ENCODE peak calls at places on chromosome 17, in six cellular contexts. G is upper lobe of left lung, I is neural progenitor cell, C is thoracic aorta, L is OCI-LY7, P is esophagus squamous epithelium. V is an unnamed sample.

GRCh38 chr17:15490634-15491261 is 23.3 kb upstream of the CDRT4 start:
- DNase-seq in C (no peak), L (no peak), I (peak; percentile 59), P (no peak), G (peak; percentile 64), V (peak; percentile 87)

GRCh38 chr17:57975044-57975443 is 13.0 kb downstream of the VEZF1 start:
- DNase-seq in C (no peak), G (no peak), P (no peak), L (no peak), I (no peak), V (no peak)

GRCh38 chr17:36720131-36720530 is 118.7 kb downstream of the MRM1 start:
- DNase-seq in L (no peak), C (no peak), G (no peak), P (no peak), I (no peak), V (no peak)

GRCh38 chr17:70332811-70333210 is 163.5 kb downstream of the KCNJ2 start:
- DNase-seq in L (no peak), C (no peak), P (no peak), I (no peak), G (no peak), V (no peak)

GRCh38 chr17:72396121-72396520 is 275.3 kb downstream of the SOX9 start:
- DNase-seq in G (no peak), P (no peak), L (no peak), I (no peak), C (no peak), V (no peak)

GRCh38 chr17:74206332-74206818 is 2.9 kb downstream of the RPL38 start:
- DNase-seq in P (no peak), G (no peak), L (no peak), I (no peak), C (no peak), V (no peak)

GRCh38 chr17:29412780-29413565 is 22.8 kb downstream of the TAOK1 start:
- DNase-seq in L (no peak), C (no peak), I (no peak), G (no peak), P (no peak), V (no peak)

GRCh38 chr17:74344658-74345057 is 17.0 kb downstream of the BTBD17 start:
- DNase-seq in P (no peak), L (no peak), C (no peak), G (no peak), I (no peak), V (no peak)

GRCh38 chr17:12789075-12789975 is at the start of gene ARHGAP44:
- DNase-seq in C (no peak), L (peak; percentile 72), P (no peak), I (peak; percentile 90), G (peak; percentile 61), V (no peak)

GRCh38 chr17:81134064-81134781 is 31.1 kb upstream of the PVALEF start:
- DNase-seq in C (no peak), P (no peak), L (no peak), G (no peak), I (no peak), V (no peak)

GRCh38 chr17:82317394-82318168 is at the start of gene CD7:
- DNase-seq in G (no peak), P (no peak), L (no peak), C (no peak), I (no peak), V (no peak)

GRCh38 chr17:42275527-42276358 is 448 bp downstream of the STAT5B start:
- DNase-seq in C (no peak), L (peak; percentile 30), I (peak; percentile 67), P (no peak), G (peak; percentile 25), V (no peak)

GRCh38 chr17:72425133-72425795 is 304.4 kb downstream of the SOX9 start:
- DNase-seq in L (no peak), G (no peak), P (no peak), I (no peak), C (no peak), V (no peak)

GRCh38 chr17:6072611-6073010 is 2.4 kb downstream of the WSCD1 start:
- DNase-seq in G (no peak), L (no peak), I (no peak), P (no peak), C (no peak), V (no peak)

GRCh38 chr17:14464741-14465140 is 163.9 kb downstream of the HS3ST3B1 start:
- DNase-seq in I (no peak), C (no peak), L (no peak), G (no peak), P (no peak), V (no peak)

GRCh38 chr17:48139948-48140347 is 32.4 kb downstream of the SNX11 start:
- DNase-seq in G (peak; percentile 33), C (no peak), I (no peak), P (no peak), L (no peak), V (no peak)

GRCh38 chr17:48429156-48429555 is 858 bp downstream of the SKAP1 start:
- DNase-seq in L (no peak), I (no peak), G (no peak), P (no peak), C (no peak), V (no peak)

GRCh38 chr17:48294989-48295892 is 134.8 kb downstream of the SKAP1 start:
- DNase-seq in P (no peak), G (no peak), C (no peak), L (peak; percentile 63), I (no peak), V (no peak)

GRCh38 chr17:65576939-65577338 is 15.5 kb upstream of the AXIN2 start:
- DNase-seq in C (no peak), G (no peak), L (no peak), I (peak; percentile 37), P (no peak), V (no peak)

GRCh38 chr17:7561589-7562207 is at the start of gene SENP3:
- DNase-seq in P (no peak), L (peak; percentile 93), I (peak; percentile 97), G (peak; percentile 93), C (no peak), V (peak; percentile 92)

GRCh38 chr17:422196-422930 is 69.8 kb upstream of the RPH3AL start:
- DNase-seq in C (no peak), I (peak; percentile 28), P (no peak), L (no peak), G (no peak), V (no peak)

GRCh38 chr17:71759422-71760060 is 361.3 kb upstream of the SOX9 start:
- DNase-seq in I (no peak), C (no peak), G (no peak), P (no peak), L (no peak), V (no peak)

GRCh38 chr17:6531575-6531974 is 24.8 kb downstream of the PITPNM3 start:
- DNase-seq in G (no peak), I (no peak), C (no peak), L (no peak), P (no peak), V (peak; percentile 41)

GRCh38 chr17:43418441-43419374 is 19.9 kb downstream of the ARL4D start:
- DNase-seq in P (no peak), L (no peak), C (no peak), G (no peak), I (peak; percentile 22), V (peak; percentile 79)

GRCh38 chr17:1029196-1029911 is 32.4 kb downstream of the TIMM22 start:
- DNase-seq in G (no peak), I (no peak), C (peak; percentile 54), P (no peak), L (no peak), V (no peak)

GRCh38 chr17:64080174-64080618 is 49.7 kb downstream of the ERN1 start:
- DNase-seq in I (no peak), G (no peak), L (no peak), C (no peak), P (no peak), V (no peak)

GRCh38 chr17:792277-792676 is 10.1 kb downstream of the MRM3 start:
- DNase-seq in C (no peak), L (no peak), P (no peak), G (no peak), I (no peak), V (no peak)

GRCh38 chr17:65523411-65523810 is 38.0 kb downstream of the AXIN2 start:
- DNase-seq in I (no peak), P (no peak), C (no peak), L (no peak), G (no peak), V (no peak)

GRCh38 chr17:8843344-8843743 is 24.1 kb downstream of the PIK3R6 start:
- DNase-seq in L (no peak), P (no peak), I (no peak), C (no peak), G (no peak), V (no peak)
- H3K4me3 ChIP-seq in L (no peak overlapping the region), P (no peak overlapping the region), I (no peak overlapping the region), C (no peak overlapping the region), G (no peak overlapping the region), V (no peak overlapping the region)

DNA sequence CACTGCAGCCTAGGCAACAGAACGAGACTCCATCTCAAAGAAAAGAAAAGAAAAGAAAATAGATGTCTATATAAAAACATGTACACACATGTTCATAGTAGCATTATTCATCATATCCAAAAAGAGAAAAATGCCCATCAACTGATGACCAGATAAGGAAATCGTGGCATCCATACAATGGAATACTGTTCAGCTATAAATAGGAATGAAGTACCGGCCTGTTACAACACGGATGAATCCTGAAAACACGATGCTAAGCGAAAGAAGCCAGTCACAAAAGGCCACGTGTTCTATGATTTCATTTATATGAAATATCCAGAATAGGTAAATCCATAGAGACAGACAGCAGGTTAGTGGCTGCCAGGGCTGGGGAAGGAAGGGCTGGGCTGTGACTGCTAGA is 65.8 kb downstream of the TBC1D16 start:
- DNase-seq in G (no peak), P (no peak), L (no peak), I (no peak), C (no peak), V (peak; percentile 8)
- H3K4me1 ChIP-seq in G (peaks cover 3% of the 10 kb centered on the region), P (peaks cover 3% of the 10 kb centered on the region), L (peaks cover 7% of the 10 kb centered on the region), I (peaks cover 5% of the 10 kb centered on the region), C (no peaks in the 10 kb centered on the region), V (no peaks in the 10 kb centered on the region)

GRCh38 chr17:49843774-49844350 is 4.0 kb downstream of the TAC4 start:
- DNase-seq in P (no peak), G (no peak), I (peak; percentile 57), L (peak; percentile 27), C (no peak), V (no peak)
- TF ChIP-seq CTCF in P (peak; percentile 13), G (no peak), I (peak; percentile 58), L (peak; percentile 71), C (no peak), V (no peak)

GRCh38 chr17:44734272-44734671 is 24.5 kb upstream of the ADAM11 start:
- DNase-seq in G (no peak), P (no peak), I (no peak), L (no peak), C (no peak), V (no peak)

GRCh38 chr17:44736551-44737240 is 22.1 kb upstream of the ADAM11 start:
- DNase-seq in C (no peak), P (no peak), G (no peak), I (no peak), L (no peak), V (no peak)

GRCh38 chr17:44738214-44738906 is 20.4 kb upstream of the ADAM11 start:
- DNase-seq in L (no peak), I (no peak), C (no peak), G (no peak), P (no peak), V (no peak)

DNA sequence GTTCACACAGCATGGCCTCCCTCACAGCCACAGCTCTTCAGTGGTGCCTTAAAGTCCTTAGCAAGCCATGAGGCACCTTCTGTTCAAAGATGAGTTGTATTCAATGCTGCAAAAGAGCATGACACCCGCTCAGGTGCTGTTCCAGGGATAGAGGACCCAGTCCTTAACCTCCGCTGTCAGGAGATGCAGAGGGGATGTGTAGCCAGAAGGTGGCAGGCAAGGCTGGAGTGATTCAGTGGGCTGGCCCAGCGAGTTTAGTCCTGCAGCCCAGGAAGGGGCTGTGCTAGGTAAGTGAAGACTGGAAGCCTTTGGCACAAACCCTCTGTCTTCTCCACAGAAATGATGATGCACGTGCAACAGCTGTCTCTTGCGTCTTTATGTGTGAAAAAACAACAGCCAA is 25.0 kb upstream of the ADAM11 start:
- DNase-seq in G (no peak), I (peak; percentile 56), C (no peak), L (peak; percentile 13), P (no peak), V (no peak)
- H3K4me3 ChIP-seq in G (no peak overlapping the region), I (no peak overlapping the region), C (no peak overlapping the region), L (no peak overlapping the region), P (no peak overlapping the region), V (no peak overlapping the region)